ENCODE peak calls at places on chromosomes 2 and 18, in nine cellular contexts. L is stimulated activated CD8-positive, alpha-beta memory T cell treated with anti-CD3 and anti-CD28 coated beads, Interleukin-15, amount 100 ng/mL, for 24 hours; C is heart right ventricle; R is dermis microvascular lymphatic vessel endothelial cell; Y is NCI-H510A treated with DMSO at 0.1 percent for 48 hours; V is astrocyte of the spinal cord; U is activated T-cell treated with anti-CD3 and anti-CD28 coated beads for 1 hour; Q is iris pigment epithelial cell; B is progenitor cell of endocrine pancreas. S is an unnamed sample.

GRCh38 chr2:36397728-36398413 is 42.3 kb downstream of the CRIM1 start:
- DNase-seq in B (no peak), Q (peak; percentile 38), R (no peak), V (no peak), U (no peak), Y (no peak), L (no peak), C (no peak), S (no peak)

GRCh38 chr2:124027182-124027581 is 2.1 kb downstream of the CNTNAP5 start:
- DNase-seq in L (no peak), Q (peak; percentile 51), R (peak; percentile 25), C (no peak), B (no peak), Y (peak; percentile 87), V (peak; percentile 35), U (no peak), S (peak; percentile 62)

GRCh38 chr18:62832282-62832681 is 116.9 kb downstream of the PHLPP1 start:
- DNase-seq in Q (no peak), V (no peak), L (no peak), U (no peak), R (no peak), C (no peak), B (no peak), Y (no peak), S (no peak)

GRCh38 chr18:76274470-76275289 is 220.4 kb downstream of the ZNF516 start:
- DNase-seq in B (no peak), L (no peak), Y (peak; percentile 67), U (no peak), C (peak; percentile 20), R (no peak), V (no peak), Q (no peak), S (peak; percentile 40)

GRCh38 chr2:17083902-17084301 is 418.3 kb upstream of the CYRIA start:
- DNase-seq in U (no peak), L (no peak), B (no peak), Q (peak; percentile 54), V (peak; percentile 77), C (no peak), Y (no peak), R (no peak), S (no peak)

GRCh38 chr18:9814431-9814830 is 71.3 kb upstream of the TXNDC2 start:
- DNase-seq in R (no peak), Y (peak; percentile 37), Q (peak; percentile 90), B (no peak), V (peak; percentile 91), L (no peak), U (no peak), C (no peak), S (no peak)

GRCh38 chr2:240820607-240821428 is 799 bp upstream of the KIF1A start:
- DNase-seq in V (no peak), B (peak; percentile 44), U (no peak), Y (peak; percentile 76), L (no peak), Q (no peak), R (no peak), C (no peak), S (peak; percentile 50)

GRCh38 chr18:73670536-73670935 is 477.1 kb downstream of the FBXO15 start:
- DNase-seq in U (no peak), B (no peak), R (no peak), V (peak; percentile 43), C (no peak), L (no peak), Q (no peak), Y (no peak), S (no peak)

GRCh38 chr2:230921806-230922595 is 3.0 kb downstream of the GPR55 start:
- DNase-seq in Y (no peak), L (no peak), B (no peak), C (no peak), R (no peak), U (no peak), V (no peak), Q (no peak), S (no peak)

GRCh38 chr18:27005589-27005988 is 140.1 kb upstream of the AQP4 start:
- DNase-seq in Q (peak; percentile 18), L (no peak), C (no peak), Y (no peak), V (peak; percentile 8), R (no peak), U (no peak), B (no peak), S (no peak)

GRCh38 chr2:25833566-25833965 is 44.7 kb downstream of the ASXL2 start:
- DNase-seq in C (no peak), U (no peak), R (no peak), B (no peak), V (no peak), Y (no peak), L (no peak), Q (peak; percentile 74), S (no peak)

GRCh38 chr2:149727927-149728326 is 140.4 kb upstream of the MMADHC start:
- DNase-seq in V (no peak), C (no peak), U (no peak), Y (no peak), L (no peak), Q (peak; percentile 52), R (no peak), B (no peak), S (no peak)

GRCh38 chr2:216082805-216083204 is 1.1 kb downstream of the TMEM169 start:
- DNase-seq in L (no peak), R (no peak), U (no peak), Q (no peak), V (no peak), Y (peak; percentile 72), C (no peak), B (no peak), S (no peak)

GRCh38 chr2:172084734-172085459 is 410 bp upstream of the DLX1 start:
- DNase-seq in C (peak; percentile 67), Y (peak; percentile 97), Q (peak; percentile 94), U (no peak), V (peak; percentile 93), R (peak; percentile 66), L (no peak), B (no peak), S (peak; percentile 88)

GRCh38 chr2:128834203-128834602 is 515.5 kb upstream of the HS6ST1 start:
- DNase-seq in Y (peak; percentile 49), L (no peak), B (no peak), V (no peak), Q (no peak), U (no peak), C (no peak), R (no peak), S (no peak)

GRCh38 chr18:74528913-74529312 is 5.4 kb upstream of the CNDP1 start:
- DNase-seq in L (no peak), B (no peak), Q (no peak), C (no peak), R (no peak), V (no peak), Y (no peak), U (no peak), S (no peak)

GRCh38 chr2:26849056-26850001 is 1.4 kb downstream of the DPYSL5 start:
- DNase-seq in U (peak; percentile 3), Q (no peak), L (no peak), C (no peak), V (no peak), Y (peak; percentile 20), R (no peak), B (peak; percentile 38), S (peak; percentile 62)

GRCh38 chr2:112268547-112268946 is 6.8 kb upstream of the ZC3H6 start:
- DNase-seq in Q (no peak), L (no peak), C (no peak), U (no peak), V (no peak), Y (no peak), B (no peak), R (no peak), S (no peak)

GRCh38 chr2:74847075-74847858 is 13.3 kb downstream of the HK2 start:
- DNase-seq in U (no peak), C (no peak), L (no peak), R (no peak), V (no peak), Q (no peak), Y (no peak), B (no peak), S (no peak)

GRCh38 chr2:75320893-75321292 is 121.6 kb upstream of the TACR1 start:
- DNase-seq in C (no peak), V (no peak), B (no peak), R (no peak), Q (no peak), Y (no peak), U (no peak), L (no peak), S (no peak)

GRCh38 chr2:127197475-127198385 is 22.4 kb downstream of the CYP27C1 start:
- DNase-seq in C (peak; percentile 63), L (peak; percentile 11), Q (peak; percentile 31), Y (peak; percentile 47), V (peak; percentile 59), U (peak; percentile 34), R (peak; percentile 15), B (peak; percentile 37), S (no peak)

GRCh38 chr2:83273322-83273721 is 1185.8 kb downstream of the SUCLG1 start:
- DNase-seq in L (no peak), Y (no peak), R (no peak), C (no peak), V (no peak), B (no peak), U (no peak), Q (no peak), S (no peak)

GRCh38 chr2:40095003-40095402 is 315.9 kb upstream of the THUMPD2 start:
- DNase-seq in Y (peak; percentile 32), B (no peak), V (peak; percentile 81), Q (peak; percentile 80), U (no peak), L (no peak), C (no peak), R (no peak), S (no peak)

S was measured in neuronal stem cell.